ENCODE peak calls at places on chromosomes 1 and 21, in nine cellular contexts. Q, P, X, C, R, H, V, S and F are unnamed samples.

GRCh38 chr21:33203371-33203724 is 26.4 kb upstream of the IFNAR2 start:
- DNase-seq in R (no peak), H (peak; percentile 23), X (no peak), Q (no peak), V (no peak), C (no peak), P (no peak), S (no peak), F (no peak)

GRCh38 chr1:38990401-38990745 is 703 bp upstream of the AKIRIN1 start:
- DNase-seq in C (peak; percentile 37), X (no peak), V (peak; percentile 29), R (no peak), Q (no peak), S (no peak), P (no peak), H (no peak), F (no peak)

GRCh38 chr1:59110287-59110686 is 186.6 kb upstream of the FGGY start:
- DNase-seq in S (no peak), R (no peak), X (no peak), C (no peak), Q (no peak), H (no peak), P (no peak), V (no peak), F (no peak)

GRCh38 chr1:84272401-84272800 is 29.1 kb upstream of the SAMD13 start:
- DNase-seq in P (no peak), R (no peak), C (no peak), Q (no peak), S (no peak), H (no peak), X (no peak), V (no peak), F (no peak)

GRCh38 chr1:218546314-218546713 is 201.2 kb downstream of the TGFB2 start:
- DNase-seq in S (no peak), X (no peak), P (no peak), V (no peak), H (peak; percentile 32), Q (no peak), R (no peak), C (peak; percentile 32), F (no peak)

GRCh38 chr1:15413563-15414449 is 4.1 kb downstream of the EFHD2 start:
- DNase-seq in S (no peak), C (no peak), H (no peak), V (no peak), X (no peak), P (no peak), Q (no peak), R (no peak), F (no peak)

GRCh38 chr1:21124846-21125245 is 51.9 kb downstream of the EIF4G3 start:
- DNase-seq in X (no peak), C (peak; percentile 73), R (no peak), V (peak; percentile 69), P (no peak), S (no peak), H (no peak), Q (no peak), F (no peak)

GRCh38 chr1:220552672-220553258 is 24.8 kb downstream of the MARK1 start:
- DNase-seq in H (no peak), Q (no peak), C (no peak), V (peak; percentile 12), P (no peak), R (no peak), X (no peak), S (no peak), F (no peak)

GRCh38 chr1:96259399-96259798 is 462.2 kb upstream of the PTBP2 start:
- DNase-seq in R (no peak), C (no peak), S (no peak), V (no peak), H (no peak), X (no peak), P (no peak), Q (no peak), F (no peak)

GRCh38 chr21:45870851-45871615 is 110.5 kb upstream of the COL6A1 start:
- DNase-seq in P (no peak), X (no peak), C (no peak), V (no peak), R (no peak), Q (no peak), S (peak; percentile 59), H (no peak), F (peak; percentile 30)

GRCh38 chr21:29349702-29350101 is 51.0 kb downstream of the BACH1 start:
- DNase-seq in H (no peak), P (no peak), R (no peak), S (no peak), X (no peak), Q (no peak), V (no peak), C (no peak), F (peak; percentile 55)

GRCh38 chr1:93615201-93616150 is 66.2 kb downstream of the BCAR3 start:
- DNase-seq in S (no peak), R (no peak), Q (no peak), P (no peak), H (peak; percentile 69), V (peak; percentile 48), X (peak; percentile 53), C (peak; percentile 77), F (no peak)

GRCh38 chr1:205210876-205211838 is at the start of gene DSTYK:
- DNase-seq in C (peak; percentile 97), R (peak; percentile 93), Q (peak; percentile 85), H (peak; percentile 96), V (peak; percentile 98), P (peak; percentile 95), S (peak; percentile 95), X (peak; percentile 96), F (peak; percentile 95)

GRCh38 chr1:150881331-150882070 is 5.1 kb upstream of the ARNT start:
- DNase-seq in Q (no peak), V (peak; percentile 99), H (peak; percentile 20), C (peak; percentile 97), P (no peak), R (no peak), X (no peak), S (no peak), F (no peak)

GRCh38 chr1:173411835-173412742 is 65.0 kb upstream of the PRDX6 start:
- DNase-seq in R (no peak), Q (no peak), V (peak; percentile 85), S (no peak), H (peak; percentile 29), P (no peak), C (peak; percentile 89), X (no peak), F (no peak)

GRCh38 chr1:173414136-173414535 is 63.0 kb upstream of the PRDX6 start:
- DNase-seq in P (no peak), Q (no peak), X (no peak), C (no peak), H (no peak), V (no peak), R (no peak), S (no peak), F (no peak)

GRCh38 chr1:173415490-173415889 is 61.6 kb upstream of the PRDX6 start:
- DNase-seq in Q (no peak), R (no peak), C (no peak), H (no peak), X (no peak), V (no peak), P (no peak), S (no peak), F (no peak)

GRCh38 chr1:173414539-173414938 is 62.6 kb upstream of the PRDX6 start:
- DNase-seq in S (no peak), Q (no peak), P (no peak), C (no peak), R (no peak), H (no peak), X (no peak), V (no peak), F (no peak)

DNA sequence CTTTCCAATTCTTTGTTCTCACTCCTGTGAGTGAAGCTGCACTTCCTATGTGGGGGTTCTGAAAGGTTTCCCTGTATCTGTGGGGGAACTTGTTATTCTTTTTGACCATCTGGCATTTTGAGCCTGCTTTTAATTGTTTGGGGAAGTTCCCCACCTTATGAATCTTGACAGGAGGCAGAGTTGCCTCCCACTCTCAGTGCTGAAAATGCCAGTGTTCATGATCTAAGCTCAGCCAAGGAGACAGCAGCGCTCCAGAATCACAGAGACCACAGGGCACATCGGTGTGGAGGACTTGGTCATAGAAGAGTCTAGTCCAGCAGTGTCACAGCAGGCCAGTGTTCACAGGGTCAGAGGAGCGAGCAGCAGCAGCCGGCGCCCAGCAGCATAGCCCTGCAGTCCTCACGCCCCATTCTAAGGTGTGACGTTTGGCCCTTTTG is 63.8 kb upstream of the PRDX6 start:
- DNase-seq in V (no peak), X (no peak), H (no peak), R (no peak), Q (no peak), P (no peak), S (no peak), C (no peak), F (no peak)
- H3K4me1 ChIP-seq in V (peaks cover 8% of the 10 kb centered on the region), X (peaks cover 3% of the 10 kb centered on the region), H (no peaks in the 10 kb centered on the region), R (no peaks in the 10 kb centered on the region), Q (peaks cover 7% of the 10 kb centered on the region), P (no peaks in the 10 kb centered on the region), S (peaks cover 7% of the 10 kb centered on the region), C (peaks cover 8% of the 10 kb centered on the region), F (peaks cover 25% of the 10 kb centered on the region)

DNA sequence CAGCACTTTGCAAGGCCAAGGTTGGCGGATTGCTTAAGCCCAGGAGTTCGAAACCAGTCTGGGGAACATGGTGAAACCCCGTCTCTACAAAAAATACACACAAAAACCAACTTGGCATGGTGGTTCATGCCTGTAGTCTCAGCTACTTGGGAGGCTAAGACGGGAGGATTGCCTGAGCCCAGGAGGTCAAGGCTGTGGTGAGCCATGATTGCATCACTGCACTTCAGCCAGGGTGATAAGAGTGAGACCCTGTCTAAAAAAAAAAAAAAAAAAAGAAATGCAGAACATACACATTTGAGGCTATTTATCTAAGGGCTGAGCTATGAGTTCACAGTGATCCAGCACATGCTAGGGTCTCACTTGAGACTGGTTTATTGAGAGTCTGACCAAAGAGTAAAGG is 23.8 kb downstream of the RNF2 start:
- DNase-seq in V (no peak), R (no peak), C (no peak), Q (no peak), H (no peak), P (no peak), X (no peak), S (no peak), F (no peak)
- H3K27ac ChIP-seq in V (no peak overlapping the region), R (no peak overlapping the region), C (no peak overlapping the region), Q (no peak overlapping the region), H (no peak overlapping the region), P (no peak overlapping the region), X (no peak overlapping the region), S (no peak overlapping the region), F (no peak overlapping the region)

DNA sequence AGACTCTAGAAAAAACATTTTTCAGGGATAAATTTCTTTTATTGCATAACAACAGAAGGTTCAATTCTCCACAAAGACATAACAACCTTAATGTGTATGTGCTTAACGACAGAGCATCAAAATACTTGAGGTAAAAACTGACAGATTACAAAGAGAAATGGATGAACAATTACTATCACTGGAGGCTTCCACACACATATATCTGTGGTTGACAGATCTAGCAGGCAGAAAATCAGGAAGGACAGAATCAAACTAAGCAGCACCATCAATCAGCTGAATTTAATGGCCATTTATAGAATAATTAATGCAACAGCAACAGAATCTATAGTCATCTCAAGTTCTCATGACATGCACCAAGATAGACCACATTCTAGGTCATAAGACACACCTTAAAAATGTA is 306.0 kb upstream of the GREM2 start:
- DNase-seq in V (no peak), Q (no peak), H (no peak), C (no peak), R (no peak), S (no peak), X (no peak), P (no peak), F (no peak)
- H3K4me1 ChIP-seq in V (no peaks in the 10 kb centered on the region), Q (no peaks in the 10 kb centered on the region), H (no peaks in the 10 kb centered on the region), C (no peaks in the 10 kb centered on the region), R (no peaks in the 10 kb centered on the region), S (no peaks in the 10 kb centered on the region), X (no peaks in the 10 kb centered on the region), P (no peaks in the 10 kb centered on the region), F (no peaks in the 10 kb centered on the region)

GRCh38 chr1:226733876-226734414 is 5.1 kb downstream of the ITPKB start:
- DNase-seq in C (peak; percentile 41), R (no peak), H (no peak), Q (no peak), X (no peak), P (no peak), S (no peak), V (no peak), F (no peak)
- H3K27ac ChIP-seq in C (no peak overlapping the region), R (peak overlapping the region; percentile 98), H (no peak overlapping the region), Q (no peak overlapping the region), X (peak overlapping the region; percentile 79), P (no peak overlapping the region), S (no peak overlapping the region), V (no peak overlapping the region), F (no peak overlapping the region)